ENCODE peak calls at places on chromosome 15, in seven cellular contexts. U is right lobe of liver, H is A549, D is breast epithelium, S is GM12891, G is HCT116, Z is stomach. X is an unnamed sample.

GRCh38 chr15:77030042-77030927 is 35.4 kb downstream of the PSTPIP1 start:
- DNase-seq in U (no peak), H (no peak), D (no peak), S (peak; percentile 27), G (no peak), Z (peak; percentile 19), X (peak; percentile 40)

GRCh38 chr15:69668963-69669362 is 216.3 kb downstream of the RPLP1 start:
- DNase-seq in U (no peak), H (no peak), D (no peak), S (peak; percentile 44), G (no peak), Z (peak; percentile 31), X (no peak)

GRCh38 chr15:70713547-70714414 is 49.6 kb downstream of the UACA start:
- DNase-seq in U (no peak), H (no peak), D (no peak), S (no peak), G (no peak), Z (no peak), X (no peak)

GRCh38 chr15:29003446-29004233 is 117.9 kb downstream of the APBA2 start:
- DNase-seq in U (no peak), H (no peak), D (no peak), S (no peak), G (no peak), Z (no peak), X (no peak)

GRCh38 chr15:40344217-40344616 is 3.5 kb upstream of the CCDC9B start:
- DNase-seq in U (no peak), H (no peak), D (no peak), S (no peak), G (no peak), Z (no peak), X (no peak)

GRCh38 chr15:92452143-92452542 is 58.5 kb downstream of the ST8SIA2 start:
- DNase-seq in U (no peak), H (no peak), D (no peak), S (no peak), G (no peak), Z (no peak), X (no peak)

GRCh38 chr15:96418146-96418545 is 87.6 kb downstream of the NR2F2 start:
- DNase-seq in U (no peak), H (no peak), D (no peak), S (no peak), G (no peak), Z (no peak), X (no peak)

GRCh38 chr15:34365073-34365825 is 1.7 kb downstream of the LPCAT4 start:
- DNase-seq in U (no peak), H (no peak), D (no peak), S (no peak), G (no peak), Z (no peak), X (no peak)

DNA sequence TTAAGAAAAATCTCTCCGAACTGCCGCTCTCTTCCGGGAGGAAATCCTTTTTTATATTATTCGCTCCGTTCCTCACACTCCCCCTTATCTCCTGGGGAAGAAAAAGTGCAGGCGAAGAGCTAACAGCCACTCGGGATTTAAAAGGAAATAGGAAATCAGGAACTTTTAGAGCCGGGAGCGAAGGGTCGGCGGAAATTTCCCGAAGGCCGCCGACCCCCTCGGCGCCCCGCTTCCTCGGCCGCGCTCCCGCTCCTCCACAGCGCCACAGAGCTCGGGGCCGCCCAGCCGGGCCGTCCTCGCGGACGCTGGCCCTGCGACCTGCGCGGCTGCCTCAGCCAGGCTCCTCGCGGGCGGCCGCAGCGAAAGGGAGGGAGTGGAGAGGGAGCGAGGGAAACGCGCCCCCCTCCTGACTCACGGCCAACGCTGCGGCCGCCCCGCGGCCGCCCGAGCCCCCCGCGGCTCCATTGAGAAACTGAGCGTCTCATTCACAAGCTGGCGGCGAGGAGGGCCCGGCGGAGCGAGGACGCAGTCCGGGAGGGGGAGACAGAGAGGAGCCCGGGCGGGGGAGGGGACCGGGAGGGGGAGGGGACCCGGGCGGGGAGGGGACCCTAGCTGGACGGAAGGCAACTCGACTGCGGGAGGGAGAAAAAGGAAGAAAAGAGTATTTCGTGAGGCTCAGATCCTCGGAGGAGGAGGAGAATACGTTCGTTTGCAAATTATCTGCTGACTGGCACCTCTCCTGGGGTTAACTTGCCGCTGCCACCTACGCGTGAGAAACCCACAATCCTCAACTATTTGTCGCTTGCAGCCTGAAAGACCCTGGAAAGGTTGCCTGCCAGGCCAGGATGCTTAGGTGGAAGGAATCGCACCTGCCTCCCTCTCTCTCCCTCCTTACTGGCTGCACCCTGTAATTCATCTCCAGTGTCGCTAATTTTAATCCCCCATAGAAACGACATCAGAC is at the start of gene PTPN9:
- DNase-seq in U (peak; percentile 84), H (peak; percentile 82), D (peak; percentile 51), S (peak; percentile 68), G (peak; percentile 23), Z (peak; percentile 77), X (peak; percentile 33)
- TF ChIP-seq POLR2A in U (no peak), H (peak; percentile 62), D (no peak), S (peak; percentile 58), G (peak; percentile 38), Z (no peak), X (peak; percentile 68)

GRCh38 chr15:83066761-83067637 is at the start of gene BTBD1:
- DNase-seq in U (peak; percentile 93), H (peak; percentile 95), D (peak; percentile 72), S (peak; percentile 91), G (peak; percentile 87), Z (peak; percentile 90), X (peak; percentile 92)
- TF ChIP-seq POLR2A in U (peak; percentile 96), H (peak; percentile 97), D (no peak), S (peak; percentile 94), G (peak; percentile 67), Z (no peak), X (peak; percentile 97)

GRCh38 chr15:74958908-74959642 is 2.5 kb upstream of the RPP25 start:
- DNase-seq in U (no peak), H (no peak), D (no peak), S (no peak), G (no peak), Z (no peak), X (no peak)

GRCh38 chr15:74956648-74957300 is at the start of gene RPP25:
- DNase-seq in U (peak; percentile 83), H (peak; percentile 94), D (peak; percentile 43), S (peak; percentile 86), G (peak; percentile 78), Z (peak; percentile 87), X (no peak)

GRCh38 chr15:74958320-74958907 is 1.8 kb upstream of the RPP25 start:
- DNase-seq in U (peak; percentile 55), H (peak; percentile 85), D (peak; percentile 50), S (no peak), G (no peak), Z (peak; percentile 81), X (no peak)

GRCh38 chr15:74955796-74956647 is 550 bp downstream of the RPP25 start:
- DNase-seq in U (peak; percentile 77), H (peak; percentile 85), D (peak; percentile 35), S (no peak), G (no peak), Z (peak; percentile 89), X (no peak)

DNA sequence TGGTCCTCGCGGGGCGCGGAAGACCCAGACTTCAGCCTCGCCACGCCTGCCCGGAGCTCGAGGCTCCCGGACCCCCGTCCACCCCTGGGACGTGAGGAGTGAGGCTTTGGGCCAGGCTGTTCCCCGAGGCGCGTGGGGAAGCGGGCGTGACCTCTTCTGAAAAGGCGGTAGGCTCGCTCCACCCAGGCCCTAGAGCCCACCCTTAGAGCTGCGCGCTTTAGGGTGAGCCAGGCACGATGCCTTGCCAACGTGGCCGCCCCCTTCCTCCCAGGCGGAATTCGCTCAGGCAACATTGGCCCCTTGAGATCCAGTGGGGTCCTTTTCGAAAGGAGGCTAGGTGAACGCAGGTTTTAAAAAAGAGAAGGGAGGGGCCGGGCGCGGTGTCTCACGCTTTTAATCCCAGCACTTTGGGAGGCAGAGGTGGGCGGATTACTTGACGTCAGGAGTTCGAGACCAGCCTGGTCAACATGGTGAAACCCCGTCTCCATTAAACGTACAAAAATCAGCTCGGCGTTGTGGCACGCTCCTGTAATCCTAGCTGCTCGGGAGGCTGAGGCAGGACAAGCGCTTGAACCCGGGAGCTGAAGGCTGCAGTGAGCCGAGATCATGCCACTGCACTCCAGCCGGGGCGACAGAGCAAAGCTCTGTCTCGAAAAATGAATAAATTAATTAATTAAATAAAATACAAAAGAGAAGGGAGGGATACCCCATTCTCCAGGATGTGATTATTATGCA is 896 bp upstream of the RPP25 start:
- DNase-seq in U (no peak), H (peak; percentile 72), D (no peak), S (no peak), G (no peak), Z (no peak), X (no peak)
- TF ChIP-seq POLR2A in U (no peak), H (no peak), D (no peak), S (no peak), G (no peak), Z (no peak), X (no peak)

GRCh38 chr15:31360843-31361763 is 34.5 kb downstream of the KLF13 start:
- DNase-seq in U (peak; percentile 67), H (no peak), D (no peak), S (peak; percentile 72), G (no peak), Z (peak; percentile 61), X (no peak)
- TF ChIP-seq POLR2A in U (no peak), H (no peak), D (no peak), S (no peak), G (no peak), Z (no peak), X (no peak)

DNA sequence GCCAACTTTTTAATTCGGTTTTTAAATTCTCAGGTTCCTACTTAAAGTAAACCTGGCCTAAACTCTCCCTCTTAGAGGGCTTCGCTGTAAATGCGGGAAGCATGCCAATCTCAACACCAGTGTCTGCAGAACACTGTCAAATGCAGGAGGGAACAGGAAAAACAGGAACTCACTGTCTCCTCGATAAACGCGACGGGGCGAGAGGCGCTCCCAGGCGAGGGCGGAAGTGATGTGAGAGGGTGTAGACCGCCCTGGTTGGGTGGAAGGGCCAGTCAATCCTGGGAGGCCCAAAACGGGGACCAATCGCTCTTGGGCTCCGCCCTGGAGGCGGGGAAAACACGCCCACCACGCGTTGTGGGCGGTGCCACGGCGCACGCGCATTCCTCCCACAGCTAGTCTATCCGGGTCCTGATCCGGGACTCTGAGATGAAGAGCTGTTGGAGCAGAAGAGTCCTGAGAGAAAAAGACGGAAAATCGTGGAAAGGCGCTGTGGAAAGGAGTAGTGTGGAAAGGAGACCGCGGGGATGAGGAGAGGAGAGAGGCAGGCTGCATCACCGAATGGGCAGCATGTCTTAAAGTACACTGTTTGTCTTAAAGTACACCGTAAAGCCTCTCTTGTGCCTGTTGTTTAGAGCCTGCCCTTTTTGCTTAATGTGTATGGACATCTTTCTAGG is 27.1 kb downstream of the SLC28A2 start:
- DNase-seq in U (peak; percentile 99), H (peak; percentile 95), D (peak; percentile 99), S (peak; percentile 94), G (peak; percentile 96), Z (peak; percentile 98), X (peak; percentile 94)
- TF ChIP-seq POLR2A in U (peak; percentile 95), H (peak; percentile 62), D (peak; percentile 75), S (peak; percentile 91), G (peak; percentile 91), Z (no peak), X (peak; percentile 65)

GRCh38 chr15:30953731-30954378 is 37.6 kb downstream of the MTMR10 start:
- DNase-seq in U (no peak), H (peak; percentile 96), D (no peak), S (no peak), G (peak; percentile 71), Z (no peak), X (peak; percentile 83)
- TF ChIP-seq POLR2A in U (no peak), H (peak; percentile 18), D (no peak), S (no peak), G (no peak), Z (no peak), X (peak; percentile 29)

X was measured in H54.